ENCODE peak calls at places on chromosome 12, in five cellular contexts. One of them, this sample, is unnamed.

GRCh38 chr12:100399095-100399494 is 42.2 kb downstream of the SLC17A8 start:
- DNase-seq in H1: no peak
- DNase-seq in SK-N-SH: no peak
- DNase-seq in K562: no peak
- DNase-seq in GM12878: no peak
- DNase-seq in this sample: no peak

GRCh38 chr12:106389181-106389580 is 31.6 kb downstream of the POLR3B start:
- DNase-seq in SK-N-SH: no peak
- DNase-seq in GM12878: no peak
- DNase-seq in K562: no peak
- DNase-seq in H1: no peak
- DNase-seq in this sample: no peak

GRCh38 chr12:104462931-104463339 is 6.2 kb downstream of the CHST11 start:
- DNase-seq in K562: no peak
- DNase-seq in GM12878: peak
- DNase-seq in SK-N-SH: no peak
- DNase-seq in H1: no peak
- DNase-seq in this sample: no peak

GRCh38 chr12:121578230-121579189 is 2.3 kb downstream of the KDM2B start:
- DNase-seq in H1: peak
- DNase-seq in K562: no peak
- DNase-seq in GM12878: no peak
- DNase-seq in SK-N-SH: peak
- DNase-seq in this sample: no peak

GRCh38 chr12:88015825-88016224 is 13.4 kb downstream of the C12orf50 start:
- DNase-seq in H1: no peak
- DNase-seq in SK-N-SH: peak
- DNase-seq in GM12878: no peak
- DNase-seq in K562: no peak
- DNase-seq in this sample: no peak

GRCh38 chr12:96571101-96571862 is 81.9 kb downstream of the CFAP54 start:
- DNase-seq in K562: no peak
- DNase-seq in GM12878: peak
- DNase-seq in SK-N-SH: no peak
- DNase-seq in H1: no peak
- DNase-seq in this sample: no peak

GRCh38 chr12:120012067-120012621 is 23.1 kb downstream of the BICDL1 start:
- DNase-seq in SK-N-SH: peak
- DNase-seq in H1: no peak
- DNase-seq in GM12878: peak
- DNase-seq in K562: peak
- DNase-seq in this sample: peak

GRCh38 chr12:54593135-54593534 is 4.7 kb upstream of the PPP1R1A start:
- DNase-seq in GM12878: no peak
- DNase-seq in SK-N-SH: no peak
- DNase-seq in H1: no peak
- DNase-seq in K562: no peak
- DNase-seq in this sample: no peak

GRCh38 chr12:112294793-112295192 is 87.4 kb downstream of the HECTD4 start:
- DNase-seq in GM12878: no peak
- DNase-seq in K562: no peak
- DNase-seq in SK-N-SH: no peak
- DNase-seq in H1: no peak
- DNase-seq in this sample: no peak

GRCh38 chr12:49505672-49506071 is 33.2 kb upstream of the KCNH3 start:
- DNase-seq in K562: no peak
- DNase-seq in GM12878: no peak
- DNase-seq in SK-N-SH: no peak
- DNase-seq in H1: no peak
- DNase-seq in this sample: no peak

GRCh38 chr12:95214466-95214865 is 2.8 kb downstream of the FGD6 start:
- DNase-seq in K562: no peak
- DNase-seq in SK-N-SH: no peak
- DNase-seq in H1: no peak
- DNase-seq in GM12878: no peak
- DNase-seq in this sample: no peak

GRCh38 chr12:72349491-72349890 is 77.3 kb downstream of the TRHDE start:
- DNase-seq in SK-N-SH: no peak
- DNase-seq in K562: no peak
- DNase-seq in H1: no peak
- DNase-seq in GM12878: no peak
- DNase-seq in this sample: no peak

GRCh38 chr12:67541625-67541991 is 106.9 kb upstream of the DYRK2 start:
- DNase-seq in SK-N-SH: no peak
- DNase-seq in K562: no peak
- DNase-seq in H1: no peak
- DNase-seq in GM12878: no peak
- DNase-seq in this sample: no peak

GRCh38 chr12:50733720-50734119 is 30.2 kb upstream of the ATF1 start:
- DNase-seq in GM12878: no peak
- DNase-seq in SK-N-SH: no peak
- DNase-seq in K562: no peak
- DNase-seq in H1: no peak
- DNase-seq in this sample: no peak

GRCh38 chr12:62720661-62721330 is 214.2 kb downstream of the PPM1H start:
- DNase-seq in K562: no peak
- DNase-seq in GM12878: no peak
- DNase-seq in SK-N-SH: no peak
- DNase-seq in H1: no peak
- DNase-seq in this sample: no peak

GRCh38 chr12:2300168-2300567 is 247.4 kb downstream of the CACNA1C start:
- DNase-seq in K562: no peak
- DNase-seq in SK-N-SH: no peak
- DNase-seq in H1: no peak
- DNase-seq in GM12878: no peak
- DNase-seq in this sample: no peak

GRCh38 chr12:62731378-62731710 is 203.6 kb downstream of the PPM1H start:
- DNase-seq in SK-N-SH: no peak
- DNase-seq in GM12878: no peak
- DNase-seq in K562: no peak
- DNase-seq in H1: no peak
- DNase-seq in this sample: no peak

GRCh38 chr12:106416273-106416672 is 58.7 kb downstream of the POLR3B start:
- DNase-seq in SK-N-SH: no peak
- DNase-seq in K562: no peak
- DNase-seq in H1: no peak
- DNase-seq in GM12878: no peak
- DNase-seq in this sample: no peak

GRCh38 chr12:52689239-52689638 is 9.0 kb upstream of the KRT1 start:
- DNase-seq in H1: no peak
- DNase-seq in SK-N-SH: no peak
- DNase-seq in K562: no peak
- DNase-seq in GM12878: no peak
- DNase-seq in this sample: no peak

GRCh38 chr12:104458645-104459555 is 2.2 kb downstream of the CHST11 start:
- DNase-seq in SK-N-SH: peak
- DNase-seq in GM12878: no peak
- DNase-seq in K562: peak
- DNase-seq in H1: peak
- DNase-seq in this sample: no peak

GRCh38 chr12:109554761-109555160 is 18.5 kb downstream of the MMAB start:
- DNase-seq in SK-N-SH: no peak
- DNase-seq in H1: no peak
- DNase-seq in GM12878: no peak
- DNase-seq in K562: no peak
- DNase-seq in this sample: no peak

GRCh38 chr12:86261142-86261541 is 5.0 kb upstream of the MGAT4C start:
- DNase-seq in K562: no peak
- DNase-seq in SK-N-SH: no peak
- DNase-seq in GM12878: no peak
- DNase-seq in H1: no peak
- DNase-seq in this sample: no peak

GRCh38 chr12:56154246-56154771 is 1.9 kb downstream of the MYL6B start:
- DNase-seq in H1: no peak
- DNase-seq in SK-N-SH: no peak
- DNase-seq in GM12878: no peak
- DNase-seq in K562: no peak
- DNase-seq in this sample: no peak

GRCh38 chr12:117084405-117085317 is 14.6 kb downstream of the TESC start:
- DNase-seq in H1: no peak
- DNase-seq in SK-N-SH: no peak
- DNase-seq in K562: no peak
- DNase-seq in GM12878: no peak
- DNase-seq in this sample: no peak

GRCh38 chr12:9033244-9033887 is 44.0 kb downstream of the KLRG1 start:
- DNase-seq in K562: no peak
- DNase-seq in SK-N-SH: no peak
- DNase-seq in H1: no peak
- DNase-seq in GM12878: no peak
- DNase-seq in this sample: no peak
- TF ChIP-seq MAX in K562: no peak
- TF ChIP-seq MAX in SK-N-SH: no peak
- TF ChIP-seq MAX in H1: no peak
- TF ChIP-seq MAX in GM12878: no peak
- TF ChIP-seq MAX in this sample: no peak

GRCh38 chr12:78038541-78038940 is 207.8 kb downstream of the NAV3 start:
- DNase-seq in K562: no peak
- DNase-seq in SK-N-SH: no peak
- DNase-seq in GM12878: no peak
- DNase-seq in H1: no peak
- DNase-seq in this sample: no peak
- TF ChIP-seq EP300 in K562: no peak
- TF ChIP-seq EP300 in SK-N-SH: no peak
- TF ChIP-seq EP300 in GM12878: no peak
- TF ChIP-seq EP300 in H1: no peak
- TF ChIP-seq EP300 in this sample: no peak

GRCh38 chr12:65798903-65799302 is 25.4 kb upstream of the HMGA2 start:
- DNase-seq in K562: no peak
- DNase-seq in GM12878: no peak
- DNase-seq in SK-N-SH: no peak
- DNase-seq in H1: no peak
- DNase-seq in this sample: no peak
- H3K27ac ChIP-seq in K562: no peak
- H3K27ac ChIP-seq in GM12878: no peak
- H3K27ac ChIP-seq in SK-N-SH: no peak
- H3K27ac ChIP-seq in H1: no peak
- H3K27ac ChIP-seq in this sample: no peak

DNA sequence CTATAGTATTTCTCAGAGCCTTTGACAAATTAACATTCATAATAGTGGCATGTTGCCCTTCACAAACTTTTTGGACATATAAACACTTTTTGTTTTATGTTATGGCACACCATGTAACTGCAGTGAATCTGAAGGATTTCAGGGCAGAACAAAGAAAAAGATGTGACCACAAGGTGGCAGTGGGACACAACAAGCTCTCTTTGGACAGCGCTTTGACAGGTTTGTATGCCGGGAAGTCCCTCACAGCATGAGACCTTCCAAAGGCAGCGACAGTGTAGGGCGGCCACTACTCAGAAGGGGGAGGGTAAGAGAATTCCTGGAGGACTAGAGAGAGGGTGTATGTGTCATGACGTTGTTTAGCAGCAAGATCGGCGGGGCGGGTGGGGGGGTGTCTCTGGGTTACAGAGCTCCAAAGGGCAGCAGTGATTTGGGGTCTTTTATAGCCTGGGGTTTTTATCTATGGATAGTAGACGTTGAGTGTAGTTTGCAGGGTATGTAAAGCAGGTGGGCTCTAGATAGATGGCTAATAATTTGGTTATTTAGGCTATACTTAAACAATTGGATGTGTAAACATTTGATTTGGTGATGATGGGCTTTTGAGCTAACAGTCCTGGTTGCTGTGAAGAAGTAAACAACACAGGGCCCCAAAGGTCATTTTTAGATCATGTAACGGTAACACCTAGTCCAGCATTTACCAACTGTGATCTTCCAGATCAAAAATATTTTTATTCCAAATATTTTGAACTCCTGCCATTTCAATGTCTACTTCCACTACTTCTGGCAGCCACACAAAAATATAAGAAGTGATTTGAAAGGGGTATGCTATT is 22.9 kb downstream of the ETFBKMT start:
- DNase-seq in K562: peak
- DNase-seq in H1: peak
- DNase-seq in GM12878: peak
- DNase-seq in SK-N-SH: peak
- DNase-seq in this sample: peak
- TF ChIP-seq MAX in K562: no peak
- TF ChIP-seq MAX in H1: peak
- TF ChIP-seq MAX in GM12878: no peak
- TF ChIP-seq MAX in SK-N-SH: no peak
- TF ChIP-seq MAX in this sample: peak

GRCh38 chr12:110613771-110614684 is at the start of gene TCTN1:
- DNase-seq in SK-N-SH: peak
- DNase-seq in H1: peak
- DNase-seq in K562: peak
- DNase-seq in GM12878: peak
- DNase-seq in this sample: peak
- TF ChIP-seq EP300 in SK-N-SH: no peak
- TF ChIP-seq EP300 in H1: no peak
- TF ChIP-seq EP300 in K562: no peak
- TF ChIP-seq EP300 in GM12878: no peak
- TF ChIP-seq EP300 in this sample: no peak

DNA sequence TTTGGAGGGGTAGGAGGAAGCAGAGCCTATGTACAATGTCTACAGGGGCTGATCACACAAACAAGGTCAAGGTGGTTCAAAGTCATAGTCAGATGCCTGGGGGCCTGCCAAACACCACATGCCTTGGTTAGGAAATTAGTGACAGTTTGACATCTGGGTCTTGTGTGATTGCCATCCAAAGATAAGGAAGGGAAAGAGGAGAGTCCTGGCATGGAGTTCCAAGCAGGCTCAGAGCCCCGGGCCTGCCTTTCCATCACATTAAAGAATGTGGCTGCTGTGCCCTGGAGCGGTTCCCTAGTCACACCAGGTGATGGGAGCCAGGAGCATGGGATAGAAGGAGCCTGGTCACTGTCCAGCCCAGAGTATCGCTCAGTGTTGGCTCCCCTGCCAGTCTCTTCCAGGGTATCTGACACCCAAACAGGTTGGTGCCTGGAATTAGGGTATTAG is 53.6 kb upstream of the BCL2L14 start:
- DNase-seq in SK-N-SH: peak
- DNase-seq in H1: no peak
- DNase-seq in K562: no peak
- DNase-seq in GM12878: no peak
- DNase-seq in this sample: no peak
- H3K27ac ChIP-seq in SK-N-SH: no peak
- H3K27ac ChIP-seq in H1: no peak
- H3K27ac ChIP-seq in K562: no peak
- H3K27ac ChIP-seq in GM12878: peak
- H3K27ac ChIP-seq in this sample: no peak

DNA sequence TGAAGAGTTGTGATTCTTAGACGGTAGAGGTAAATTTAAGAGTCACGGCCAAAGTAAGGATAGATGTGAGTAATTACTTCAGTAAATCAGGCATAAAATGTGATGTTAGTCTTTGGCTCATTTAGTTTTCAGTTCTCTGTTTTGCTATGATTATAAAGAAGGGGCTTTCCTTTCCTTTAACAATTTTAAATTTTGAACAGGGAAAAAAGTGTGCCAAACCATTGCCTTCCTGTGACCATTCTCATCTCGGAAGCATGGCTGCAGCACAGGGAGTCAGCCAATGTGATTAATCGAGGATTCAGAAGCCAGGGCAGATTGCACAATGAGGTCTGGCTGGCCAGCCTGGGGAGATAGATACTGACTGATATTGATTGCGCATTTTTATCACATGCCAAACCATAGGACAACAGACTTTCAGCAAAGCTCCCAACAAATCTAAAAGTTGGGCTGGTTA is 480.2 kb upstream of the PRICKLE1 start:
- DNase-seq in H1: no peak
- DNase-seq in GM12878: peak
- DNase-seq in K562: no peak
- DNase-seq in SK-N-SH: no peak
- DNase-seq in this sample: no peak
- TF ChIP-seq MAX in H1: no peak
- TF ChIP-seq MAX in GM12878: no peak
- TF ChIP-seq MAX in K562: no peak
- TF ChIP-seq MAX in SK-N-SH: no peak
- TF ChIP-seq MAX in this sample: no peak

This sample was measured in A549.